ENCODE peak calls at places on chromosomes 3 and 15, in five cellular contexts. R, W, L, D and U are unnamed samples.

GRCh38 chr3:24196526-24196925 is 251.4 kb downstream of the NR1D2 start:
- DNase-seq in L (no peak), W (no peak), R (no peak), D (no peak), U (no peak)

GRCh38 chr3:195068045-195068444 is 202.9 kb downstream of the XXYLT1 start:
- DNase-seq in R (no peak), D (no peak), W (no peak), L (no peak), U (no peak)

GRCh38 chr3:83934208-83935150 is 1024.3 kb upstream of the CADM2 start:
- DNase-seq in R (no peak), D (no peak), W (no peak), L (no peak), U (peak)

GRCh38 chr3:48057521-48057920 is 41.3 kb upstream of the MAP4 start:
- DNase-seq in L (no peak), W (no peak), D (no peak), R (no peak), U (no peak)

GRCh38 chr3:33131328-33132018 is 17.7 kb downstream of the CRTAP start:
- DNase-seq in D (no peak), L (no peak), R (no peak), W (no peak), U (peak)

GRCh38 chr3:47012342-47013230 is 33.1 kb downstream of the NBEAL2 start:
- DNase-seq in R (no peak), W (no peak), D (no peak), L (no peak), U (no peak)

GRCh38 chr3:64267774-64268604 is 42.7 kb upstream of the PRICKLE2 start:
- DNase-seq in W (peak), D (peak), L (peak), R (peak), U (peak)

GRCh38 chr3:67648229-67648628 is 6.2 kb downstream of the SUCLG2 start:
- DNase-seq in W (no peak), L (no peak), R (peak), D (no peak), U (no peak)

GRCh38 chr3:149038322-149038721 is 47.0 kb downstream of the GYG1 start:
- DNase-seq in W (no peak), R (no peak), L (no peak), D (no peak), U (no peak)

GRCh38 chr3:26622634-26623408 is at the start of gene LRRC3B:
- DNase-seq in R (no peak), L (no peak), W (no peak), D (no peak), U (no peak)

GRCh38 chr15:83547168-83547567 is 100.0 kb downstream of the SH3GL3 start:
- DNase-seq in W (no peak), D (no peak), R (no peak), L (no peak), U (no peak)

GRCh38 chr3:149395107-149396089 is 17.9 kb upstream of the TM4SF1 start:
- DNase-seq in W (peak), R (no peak), L (no peak), D (no peak), U (no peak)

GRCh38 chr3:178275311-178275710 is 260.9 kb upstream of the KCNMB2 start:
- DNase-seq in W (no peak), D (no peak), R (no peak), L (no peak), U (no peak)

GRCh38 chr3:183513046-183513706 is 42.3 kb downstream of the KLHL6 start:
- DNase-seq in D (no peak), R (peak), W (no peak), L (no peak), U (no peak)

GRCh38 chr3:169984287-169984686 is 17.7 kb downstream of the SEC62 start:
- DNase-seq in W (no peak), R (no peak), D (no peak), L (no peak), U (no peak)

GRCh38 chr3:172182797-172183196 is 143.4 kb downstream of the FNDC3B start:
- DNase-seq in L (no peak), W (no peak), D (no peak), R (no peak), U (no peak)

GRCh38 chr3:127714151-127714571 is 41.4 kb downstream of the ABTB1 start:
- DNase-seq in R (no peak), W (peak), L (no peak), D (no peak), U (no peak)

GRCh38 chr3:117097356-117097755 is 387.8 kb downstream of the TUSC7 start:
- DNase-seq in D (no peak), R (no peak), W (no peak), L (no peak), U (no peak)

GRCh38 chr3:49032646-49033304 is 3.6 kb upstream of the IMPDH2 start:
- DNase-seq in L (no peak), D (no peak), W (no peak), R (no peak), U (no peak)

GRCh38 chr3:33006571-33007286 is 55.3 kb downstream of the CCR4 start:
- DNase-seq in R (no peak), W (no peak), L (no peak), D (no peak), U (no peak)

GRCh38 chr3:111712294-111713180 is 117.4 kb upstream of the ZBED2 start:
- DNase-seq in R (no peak), W (peak), D (no peak), L (no peak), U (no peak)

GRCh38 chr3:59908280-59908679 is 858.5 kb upstream of the CFAP20DC start:
- DNase-seq in W (no peak), R (no peak), D (no peak), L (no peak), U (no peak)

GRCh38 chr15:33864360-33865075 is 103.8 kb upstream of the CHRM5 start:
- DNase-seq in L (no peak), W (no peak), R (no peak), D (no peak), U (no peak)

GRCh38 chr3:160473233-160473632 is 23.6 kb upstream of the TRIM59 start:
- DNase-seq in R (no peak), D (no peak), L (no peak), W (no peak), U (no peak)

GRCh38 chr15:48017747-48018146 is 103.0 kb upstream of the SLC24A5 start:
- DNase-seq in R (no peak), W (no peak), L (no peak), D (no peak), U (peak)

GRCh38 chr3:14127516-14128161 is 2.8 kb downstream of the TMEM43 start:
- DNase-seq in W (no peak), L (no peak), D (no peak), R (no peak), U (peak)

GRCh38 chr15:42493694-42494093 is 1.7 kb upstream of the SNAP23 start:
- DNase-seq in R (no peak), W (no peak), D (no peak), L (no peak), U (no peak)

GRCh38 chr15:58136731-58137130 is 1.4 kb upstream of the AQP9 start:
- DNase-seq in D (no peak), W (no peak), R (no peak), L (no peak), U (no peak)

GRCh38 chr3:134885877-134886621 is 91.0 kb downstream of the EPHB1 start:
- DNase-seq in D (no peak), L (no peak), R (no peak), W (no peak), U (no peak)

GRCh38 chr3:12425850-12426579 is 58.3 kb upstream of the TSEN2 start:
- DNase-seq in W (no peak), L (no peak), D (no peak), R (no peak), U (no peak)

GRCh38 chr15:64693134-64693533 is 82.3 kb downstream of the RBPMS2 start:
- DNase-seq in D (no peak), L (no peak), R (peak), W (no peak), U (no peak)

GRCh38 chr3:127678611-127679533 is 6.1 kb downstream of the ABTB1 start:
- DNase-seq in D (peak), R (no peak), L (peak), W (no peak), U (no peak)

GRCh38 chr3:136753112-136753939 is 1.1 kb upstream of the STAG1 start:
- DNase-seq in W (no peak), D (no peak), L (no peak), R (no peak), U (no peak)

GRCh38 chr3:178629430-178630178 is 93.4 kb downstream of the KCNMB2 start:
- DNase-seq in D (no peak), R (no peak), W (no peak), L (no peak), U (no peak)

GRCh38 chr3:9765865-9766264 is 3.9 kb downstream of the CAMK1 start:
- DNase-seq in D (no peak), R (no peak), W (no peak), L (no peak), U (no peak)

GRCh38 chr3:83122774-83123350 is 1361.4 kb upstream of the GBE1 start:
- DNase-seq in R (no peak), W (no peak), D (no peak), L (no peak), U (no peak)

GRCh38 chr3:15081960-15082664 is 16.8 kb downstream of the RBSN start:
- DNase-seq in L (no peak), D (no peak), W (no peak), R (no peak), U (no peak)

GRCh38 chr3:115512565-115513410 is 110.5 kb upstream of the GAP43 start:
- DNase-seq in D (no peak), R (no peak), L (no peak), W (peak), U (no peak)

DNA sequence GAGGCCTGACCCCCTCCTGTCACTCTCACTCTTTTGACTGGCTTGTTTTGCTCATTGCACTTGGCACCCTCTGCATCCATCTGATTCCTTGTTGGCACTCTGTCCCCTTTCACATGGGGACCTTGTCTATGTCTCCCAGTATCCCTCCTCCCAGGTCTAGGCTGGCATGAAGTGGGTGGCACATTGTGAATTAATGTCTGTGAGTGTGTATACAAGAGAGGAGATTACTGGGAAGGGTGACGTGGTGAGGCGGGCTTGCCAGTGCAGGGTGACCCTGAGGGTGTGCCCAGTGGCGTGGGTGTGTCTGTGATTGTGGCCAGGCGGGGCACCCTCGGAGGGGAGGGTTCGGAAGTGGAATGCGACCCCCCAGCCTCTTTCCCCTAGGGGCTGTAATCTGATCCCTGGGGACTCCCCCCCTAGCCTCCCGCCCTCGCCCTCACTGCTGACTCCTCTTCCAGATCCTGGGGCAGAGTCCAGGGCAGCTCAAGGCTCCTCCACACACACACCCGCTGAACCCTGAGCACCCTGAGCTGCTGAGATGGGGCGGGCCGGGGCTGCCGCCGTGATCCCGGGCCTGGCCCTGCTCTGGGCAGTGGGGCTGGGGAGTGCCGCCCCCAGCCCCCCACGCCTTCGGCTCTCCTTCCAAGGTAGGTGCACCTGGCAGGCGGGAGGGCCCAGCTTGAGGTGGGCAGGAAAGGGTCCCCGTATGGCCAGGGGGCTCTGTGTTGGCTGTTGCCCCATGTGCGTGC is at the start of gene SEMA3B:
- DNase-seq in W (peak), R (peak), D (peak), L (no peak), U (no peak)
- H3K4me3 ChIP-seq in W (peak), R (peak), D (peak), L (peak), U (no peak)

GRCh38 chr15:101559938-101560337 is 70.4 kb upstream of the PCSK6 start:
- DNase-seq in R (no peak), D (no peak), W (no peak), L (no peak), U (peak)

GRCh38 chr15:101561584-101561906 is 72.0 kb upstream of the PCSK6 start:
- DNase-seq in R (no peak), W (no peak), L (no peak), D (no peak), U (no peak)

GRCh38 chr15:101560722-101561583 is 71.4 kb upstream of the PCSK6 start:
- DNase-seq in W (no peak), L (no peak), D (no peak), R (no peak), U (no peak)

GRCh38 chr15:101563397-101563796 is 73.9 kb upstream of the PCSK6 start:
- DNase-seq in L (no peak), W (no peak), D (no peak), R (no peak), U (no peak)

DNA sequence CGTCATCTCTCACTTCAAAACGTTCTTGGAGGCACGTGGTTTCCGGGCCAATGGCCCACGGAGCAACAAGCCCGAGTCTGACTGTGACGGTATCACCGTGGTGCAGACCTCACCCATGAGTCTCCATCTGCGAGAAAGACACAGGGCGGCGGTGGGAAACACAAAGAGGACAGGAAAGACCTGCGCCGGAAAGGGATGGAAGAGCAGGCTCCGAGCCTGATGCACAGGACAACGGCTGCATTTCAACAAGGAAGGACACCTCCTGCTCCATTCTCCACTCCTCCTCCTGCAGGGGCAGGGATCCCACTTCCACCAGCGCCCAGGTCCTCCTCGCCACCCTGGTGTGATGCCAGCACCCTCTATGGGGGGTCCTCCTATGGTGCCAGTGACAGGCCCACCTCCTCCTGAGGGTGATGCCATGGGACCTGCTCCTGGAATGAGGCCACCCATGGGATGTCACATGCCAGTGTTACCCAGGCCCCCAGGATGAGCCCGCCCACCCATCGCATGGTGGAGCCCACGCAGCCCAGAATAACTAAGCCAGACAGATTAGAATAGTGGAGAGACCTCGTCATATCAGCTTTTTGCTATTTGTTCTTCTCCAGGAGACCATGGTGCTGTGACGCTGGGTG is 73.0 kb upstream of the PCSK6 start:
- DNase-seq in R (no peak), W (no peak), D (no peak), L (no peak), U (no peak)
- TF ChIP-seq POLR2A in R (no peak), W (no peak), D (no peak), L (no peak), U (no peak)

GRCh38 chr3:68931406-68932149 is 769 bp downstream of the TAFA4 start:
- DNase-seq in L (no peak), D (no peak), R (no peak), W (no peak), U (no peak)
- H3K4me3 ChIP-seq in L (no peak), D (no peak), R (no peak), W (no peak), U (no peak)

GRCh38 chr15:35546581-35547381 is 816 bp upstream of the DPH6 start:
- DNase-seq in L (no peak), W (no peak), D (no peak), R (no peak), U (no peak)

GRCh38 chr15:35547775-35548364 is 1.9 kb upstream of the DPH6 start:
- DNase-seq in L (no peak), R (no peak), W (no peak), D (no peak), U (no peak)

GRCh38 chr15:35545316-35545824 is 595 bp downstream of the DPH6 start:
- DNase-seq in R (peak), L (peak), W (peak), D (no peak), U (no peak)

GRCh38 chr15:35548435-35548834 is 2.5 kb upstream of the DPH6 start:
- DNase-seq in L (no peak), R (no peak), D (no peak), W (no peak), U (no peak)

DNA sequence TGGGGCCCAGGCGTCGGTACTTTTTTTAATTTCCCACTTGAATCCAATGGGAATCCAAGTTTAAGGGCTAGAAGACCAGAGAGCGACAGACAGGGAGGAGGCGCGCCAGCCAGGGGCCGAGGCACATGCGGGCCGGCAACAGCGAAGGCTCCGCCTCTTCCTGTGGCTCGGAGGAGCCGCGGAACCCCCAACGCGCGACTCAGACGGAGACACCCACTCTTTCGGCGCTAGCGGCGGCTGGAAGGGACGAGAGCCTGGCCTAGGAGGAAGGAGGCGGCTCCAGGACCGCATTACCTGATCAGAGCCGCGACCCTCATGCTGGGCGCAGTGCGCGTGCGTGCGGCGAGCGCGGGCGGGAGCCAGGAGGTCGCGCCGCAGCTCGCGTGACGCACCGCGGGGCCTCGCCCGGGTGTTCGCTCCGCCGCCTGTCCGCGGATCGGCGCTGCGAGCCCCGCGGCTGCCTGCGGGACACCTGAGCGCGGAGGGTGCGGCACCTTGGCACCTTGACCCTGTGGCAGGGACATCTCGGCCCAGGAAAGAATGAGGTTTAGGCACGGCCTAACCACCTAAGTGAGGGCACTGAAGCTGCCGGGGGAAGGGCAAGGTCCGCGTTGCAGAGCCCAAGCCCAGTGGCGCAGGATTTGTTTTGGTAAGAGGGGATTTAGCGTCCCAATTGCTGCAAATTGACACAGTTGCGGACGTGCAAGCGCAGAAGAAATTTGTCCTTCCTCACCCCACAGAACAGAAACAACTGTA is at the start of gene DPH6:
- DNase-seq in L (peak), R (peak), D (peak), W (peak), U (peak)
- TF ChIP-seq POLR2A in L (peak), R (peak), D (peak), W (no peak), U (no peak)

DNA sequence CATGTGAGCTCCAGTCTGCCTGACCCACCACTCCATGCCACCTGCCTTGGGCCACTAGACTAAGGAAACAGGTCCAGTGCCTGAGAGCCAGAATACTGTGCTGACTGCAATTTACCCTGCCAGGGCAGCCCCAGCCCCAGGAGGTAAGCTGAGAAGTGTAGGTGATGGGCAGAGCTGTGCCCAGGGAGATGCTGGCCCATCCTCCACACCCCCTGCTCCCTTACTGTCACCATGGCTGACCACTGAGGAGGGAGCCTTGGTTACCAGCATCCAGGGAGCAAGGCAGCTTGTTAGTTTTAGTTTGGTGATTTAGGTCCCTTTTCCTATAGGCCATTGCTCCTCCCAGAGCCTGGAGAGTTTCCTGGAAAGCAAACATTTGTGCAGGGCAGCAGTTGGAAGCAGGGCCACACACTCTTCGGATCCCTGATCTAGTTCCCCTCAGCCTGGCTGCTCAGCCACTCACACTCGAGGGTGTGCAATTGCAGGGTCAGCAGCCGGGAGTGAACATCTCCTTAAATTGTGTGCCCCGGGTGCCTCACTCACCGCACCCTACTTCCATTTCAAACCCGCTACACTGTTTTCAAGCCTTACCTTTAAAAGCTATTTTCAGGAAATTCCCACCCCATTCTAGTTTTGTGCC is 2.0 kb downstream of the GALNT15 start:
- DNase-seq in W (no peak), R (no peak), L (no peak), D (no peak), U (no peak)
- H3K4me3 ChIP-seq in W (peak), R (peak), L (peak), D (peak), U (peak)

DNA sequence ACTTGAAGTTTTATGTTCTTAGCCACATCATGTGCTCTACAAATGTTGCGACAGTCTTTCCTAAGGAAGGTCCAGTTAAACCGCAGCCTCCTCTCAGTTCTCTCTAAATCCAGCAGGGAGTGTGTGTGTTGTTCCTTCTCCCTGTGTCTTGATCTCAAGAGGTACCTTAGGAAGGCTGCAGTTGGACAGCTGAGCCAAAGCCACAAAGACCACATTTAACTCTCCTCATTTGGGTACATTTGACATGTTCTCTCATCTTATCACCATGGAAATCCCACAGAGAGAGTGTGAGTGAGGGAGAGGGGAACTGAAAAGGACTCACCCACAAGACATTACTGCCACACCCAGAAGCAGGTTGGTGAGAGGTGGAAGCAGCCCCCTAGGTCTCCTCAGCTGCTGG is 79.5 kb downstream of the CD200R1L start:
- DNase-seq in L (no peak), W (no peak), D (no peak), R (no peak), U (peak)
- TF ChIP-seq POLR2A in L (no peak), W (no peak), D (no peak), R (no peak), U (no peak)